ENCODE peak calls at places on chromosomes 2 and 18, in ten cellular contexts. H is fibroblast of mammary gland, L is right atrium auricular region, U is HCT116, K is kidney, S is HepG2, M is Calu3, X is GM23338, Q is left ventricle myocardium inferior, P is astrocyte of the spinal cord. J is an unnamed sample.

GRCh38 chr18:33611525-33612135 is 33.6 kb downstream of the ASXL3 start:
- DNase-seq in H (no peak), L (no peak), U (no peak), K (no peak), S (no peak), M (no peak), X (no peak), Q (no peak), P (no peak), J (no peak)

GRCh38 chr2:107681946-107682345 is 144.7 kb upstream of the RGPD4 start:
- DNase-seq in H (no peak), L (no peak), U (no peak), K (no peak), S (no peak), M (no peak), X (peak), Q (no peak), P (peak), J (no peak)

GRCh38 chr2:136006658-136007057 is 21.2 kb upstream of the DARS1 start:
- DNase-seq in H (no peak), L (no peak), U (no peak), K (no peak), S (no peak), M (no peak), X (peak), Q (no peak), P (no peak), J (no peak)

GRCh38 chr2:173109253-173110188 is 33.9 kb downstream of the MAP3K20 start:
- DNase-seq in H (peak), L (no peak), U (no peak), K (no peak), S (peak), M (no peak), X (no peak), Q (no peak), P (peak), J (no peak)

GRCh38 chr18:62037989-62038778 is 145.4 kb upstream of the RNF152 start:
- DNase-seq in H (peak), L (no peak), U (no peak), K (no peak), S (no peak), M (no peak), X (no peak), Q (no peak), P (peak), J (no peak)

GRCh38 chr2:118061135-118061955 is 26.9 kb upstream of the INSIG2 start:
- DNase-seq in H (peak), L (no peak), U (no peak), K (no peak), S (peak), M (peak), X (peak), Q (no peak), P (peak), J (no peak)

GRCh38 chr2:16218651-16219050 is 278.3 kb downstream of the MYCN start:
- DNase-seq in H (no peak), L (no peak), U (peak), K (no peak), S (peak), M (peak), X (peak), Q (no peak), P (no peak), J (no peak)

GRCh38 chr2:37318401-37318800 is 6.2 kb downstream of the PRKD3 start:
- DNase-seq in H (peak), L (no peak), U (no peak), K (no peak), S (no peak), M (no peak), X (no peak), Q (no peak), P (peak), J (no peak)

GRCh38 chr2:229731916-229732315 is 17.6 kb upstream of the DNER start:
- DNase-seq in H (peak), L (no peak), U (no peak), K (no peak), S (no peak), M (no peak), X (no peak), Q (peak), P (peak), J (no peak)

GRCh38 chr2:28594369-28595108 is 98.7 kb downstream of the PLB1 start:
- DNase-seq in H (peak), L (peak), U (peak), K (peak), S (peak), M (peak), X (peak), Q (peak), P (peak), J (peak)

GRCh38 chr2:197369228-197369945 is 58.8 kb upstream of the ANKRD44 start:
- DNase-seq in H (peak), L (no peak), U (no peak), K (no peak), S (no peak), M (peak), X (no peak), Q (no peak), P (no peak), J (no peak)

GRCh38 chr18:62200121-62200914 is 13.3 kb downstream of the RELCH start:
- DNase-seq in H (no peak), L (no peak), U (no peak), K (no peak), S (no peak), M (no peak), X (no peak), Q (no peak), P (no peak), J (no peak)

GRCh38 chr18:42264467-42264866 is 309.4 kb downstream of the PIK3C3 start:
- DNase-seq in H (no peak), L (no peak), U (no peak), K (no peak), S (no peak), M (no peak), X (no peak), Q (no peak), P (no peak), J (no peak)

GRCh38 chr2:71604709-71605085 is 151.3 kb downstream of the DYSF start:
- DNase-seq in H (no peak), L (peak), U (no peak), K (peak), S (no peak), M (no peak), X (no peak), Q (no peak), P (no peak), J (peak)

GRCh38 chr2:112814278-112814677 is 22.3 kb downstream of the IL1B start:
- DNase-seq in H (no peak), L (no peak), U (no peak), K (no peak), S (peak), M (no peak), X (peak), Q (no peak), P (peak), J (no peak)

GRCh38 chr2:11234309-11234708 is 79.0 kb downstream of the SLC66A3 start:
- DNase-seq in H (peak), L (no peak), U (no peak), K (no peak), S (no peak), M (no peak), X (no peak), Q (no peak), P (no peak), J (no peak)

GRCh38 chr2:240230424-240230945 is 90.0 kb upstream of the OTOS start:
- DNase-seq in H (no peak), L (no peak), U (no peak), K (peak), S (no peak), M (no peak), X (no peak), Q (peak), P (no peak), J (peak)

GRCh38 chr2:240232961-240233890 is 92.8 kb upstream of the OTOS start:
- DNase-seq in H (peak), L (peak), U (peak), K (peak), S (peak), M (peak), X (peak), Q (peak), P (peak), J (peak)

GRCh38 chr2:240231838-240232244 is 91.4 kb upstream of the OTOS start:
- DNase-seq in H (no peak), L (no peak), U (no peak), K (peak), S (no peak), M (no peak), X (no peak), Q (no peak), P (no peak), J (peak)

GRCh38 chr2:240233891-240234502 is 93.5 kb upstream of the OTOS start:
- DNase-seq in H (no peak), L (no peak), U (no peak), K (peak), S (no peak), M (no peak), X (no peak), Q (peak), P (no peak), J (peak)

GRCh38 chr2:240232264-240232915 is 91.9 kb upstream of the OTOS start:
- DNase-seq in H (no peak), L (no peak), U (no peak), K (peak), S (no peak), M (no peak), X (no peak), Q (peak), P (no peak), J (no peak)
- TF ChIP-seq CTCF in H (no peak), L (no peak), U (no peak), K (no peak), S (no peak), M (no peak), X (no peak), Q (no peak), P (no peak), J (no peak)

GRCh38 chr18:54743596-54743995 is 84.7 kb upstream of the RAB27B start:
- DNase-seq in H (no peak), L (no peak), U (no peak), K (no peak), S (no peak), M (no peak), X (no peak), Q (no peak), P (no peak), J (no peak)

GRCh38 chr18:54742120-54742519 is 86.2 kb upstream of the RAB27B start:
- DNase-seq in H (peak), L (no peak), U (no peak), K (no peak), S (no peak), M (no peak), X (no peak), Q (no peak), P (no peak), J (no peak)

GRCh38 chr18:54739476-54739875 is 88.8 kb upstream of the RAB27B start:
- DNase-seq in H (peak), L (no peak), U (no peak), K (no peak), S (no peak), M (no peak), X (no peak), Q (no peak), P (peak), J (no peak)

GRCh38 chr18:54740146-54740844 is 88.0 kb upstream of the RAB27B start:
- DNase-seq in H (peak), L (no peak), U (no peak), K (no peak), S (no peak), M (no peak), X (no peak), Q (no peak), P (peak), J (no peak)

DNA sequence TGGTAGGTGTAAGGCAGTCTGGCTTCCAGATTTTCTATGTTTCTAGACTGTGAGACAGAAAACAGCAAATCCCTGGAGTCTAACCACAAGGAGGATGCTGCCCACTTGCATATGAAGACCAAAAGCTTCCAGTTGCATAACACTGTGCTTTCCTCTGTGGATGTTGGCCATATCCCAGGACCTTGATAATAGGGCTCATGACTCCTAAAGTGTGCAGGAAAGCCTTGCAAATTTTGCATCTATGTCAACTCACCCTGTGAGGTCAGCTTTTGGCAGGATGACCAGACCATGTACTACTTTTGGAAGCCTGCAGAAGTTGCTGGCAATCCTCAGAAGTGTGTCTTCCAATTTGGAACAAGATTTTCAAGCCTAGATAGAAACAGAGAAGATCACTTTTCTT is 85.6 kb upstream of the RAB27B start:
- DNase-seq in H (peak), L (peak), U (no peak), K (peak), S (no peak), M (no peak), X (no peak), Q (peak), P (peak), J (no peak)
- TF ChIP-seq CTCF in H (no peak), L (no peak), U (no peak), K (no peak), S (no peak), M (no peak), X (no peak), Q (no peak), P (no peak), J (no peak)

GRCh38 chr2:19371996-19372582 is 13.7 kb upstream of the OSR1 start:
- DNase-seq in H (no peak), L (no peak), U (no peak), K (no peak), S (no peak), M (no peak), X (no peak), Q (no peak), P (no peak), J (no peak)

GRCh38 chr2:19373352-19373751 is 14.9 kb upstream of the OSR1 start:
- DNase-seq in H (no peak), L (no peak), U (no peak), K (no peak), S (no peak), M (no peak), X (no peak), Q (no peak), P (no peak), J (no peak)

GRCh38 chr2:19367346-19367745 is 8.9 kb upstream of the OSR1 start:
- DNase-seq in H (no peak), L (no peak), U (no peak), K (no peak), S (no peak), M (no peak), X (no peak), Q (no peak), P (no peak), J (no peak)

GRCh38 chr2:19368760-19369159 is 10.3 kb upstream of the OSR1 start:
- DNase-seq in H (no peak), L (no peak), U (no peak), K (no peak), S (no peak), M (no peak), X (no peak), Q (no peak), P (no peak), J (no peak)

DNA sequence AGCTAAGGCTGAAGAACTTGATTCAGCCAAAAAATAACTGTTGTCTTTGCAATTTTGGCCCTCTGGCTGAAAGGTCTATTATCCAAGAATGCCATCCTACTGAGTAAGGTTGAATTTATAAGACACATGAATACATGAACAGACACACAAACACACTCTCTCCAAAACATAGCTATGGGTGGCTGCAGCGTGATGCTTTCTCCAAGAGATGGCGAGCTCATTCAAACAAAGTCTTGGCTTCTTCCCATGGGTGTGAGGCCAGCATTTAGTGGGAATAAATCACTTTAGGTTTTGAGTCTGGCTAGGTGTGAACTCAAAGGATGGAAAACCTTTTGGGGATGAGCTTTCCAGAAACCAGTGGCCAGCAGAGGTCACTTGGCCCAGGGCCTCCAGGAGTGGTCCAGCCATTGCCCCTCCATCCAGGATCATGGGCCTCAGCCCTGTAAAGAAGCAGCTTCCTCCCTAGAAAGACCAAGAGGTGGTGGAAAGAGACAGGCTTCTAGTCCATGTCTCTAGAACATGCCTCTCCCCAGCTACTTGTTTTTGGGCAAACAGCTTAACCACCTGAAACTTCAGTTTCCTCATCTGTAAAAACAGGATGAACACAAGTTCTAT is 11.0 kb upstream of the OSR1 start:
- DNase-seq in H (peak), L (no peak), U (peak), K (no peak), S (peak), M (peak), X (peak), Q (no peak), P (peak), J (no peak)
- TF ChIP-seq CTCF in H (peak), L (peak), U (peak), K (no peak), S (peak), M (peak), X (peak), Q (no peak), P (peak), J (peak)

GRCh38 chr2:180910831-180911665 is 69.4 kb upstream of the UBE2E3 start:
- DNase-seq in H (peak), L (no peak), U (no peak), K (no peak), S (no peak), M (no peak), X (peak), Q (no peak), P (no peak), J (no peak)
- TF ChIP-seq CTCF in H (no peak), L (no peak), U (no peak), K (no peak), S (peak), M (no peak), X (peak), Q (no peak), P (no peak), J (no peak)

DNA sequence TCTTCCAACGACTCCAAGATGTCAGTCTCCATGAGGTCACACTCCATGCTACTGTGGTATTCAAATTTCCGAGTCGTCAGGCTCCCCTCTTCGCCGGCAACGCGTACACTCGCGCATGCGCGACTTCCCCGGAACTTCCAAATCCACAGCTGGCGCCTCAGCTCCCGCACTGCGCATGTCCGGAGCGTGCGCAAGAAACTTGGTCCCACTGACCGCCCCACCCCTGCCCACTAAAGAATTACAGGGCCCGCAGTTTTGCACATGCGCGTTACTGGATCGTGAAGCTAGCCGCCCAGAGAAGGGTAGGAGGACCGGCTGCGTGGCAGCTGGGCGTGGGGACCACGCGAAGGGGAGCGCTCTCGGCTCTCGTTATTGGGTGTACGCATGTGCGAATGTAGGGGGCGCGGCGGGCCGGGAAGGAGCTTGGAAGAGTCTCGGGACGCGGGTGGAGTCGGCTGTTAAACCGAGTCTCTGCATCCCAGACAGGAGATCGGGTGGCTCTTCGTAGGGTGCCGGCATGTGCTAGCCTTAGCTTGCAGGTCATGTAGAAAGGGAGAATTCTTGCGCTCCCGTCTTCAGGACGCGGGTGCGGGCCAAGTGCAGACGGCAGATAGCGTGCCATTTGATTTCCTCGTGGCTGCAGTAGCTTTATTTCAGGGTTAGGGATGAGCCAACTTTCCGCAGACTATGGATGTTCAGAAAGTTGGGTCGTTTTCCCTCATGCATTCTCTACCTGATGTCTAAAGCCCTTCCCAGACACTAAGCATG is at the start of gene FAM98A:
- DNase-seq in H (peak), L (peak), U (peak), K (peak), S (peak), M (peak), X (peak), Q (peak), P (peak), J (peak)
- TF ChIP-seq CTCF in H (no peak), L (peak), U (no peak), K (peak), S (peak), M (no peak), X (peak), Q (peak), P (peak), J (peak)

GRCh38 chr2:234996467-234997270 is 44.9 kb downstream of the SH3BP4 start:
- DNase-seq in H (no peak), L (no peak), U (no peak), K (peak), S (peak), M (peak), X (peak), Q (no peak), P (peak), J (peak)
- TF ChIP-seq CTCF in H (no peak), L (no peak), U (no peak), K (no peak), S (no peak), M (no peak), X (peak), Q (no peak), P (peak), J (peak)

DNA sequence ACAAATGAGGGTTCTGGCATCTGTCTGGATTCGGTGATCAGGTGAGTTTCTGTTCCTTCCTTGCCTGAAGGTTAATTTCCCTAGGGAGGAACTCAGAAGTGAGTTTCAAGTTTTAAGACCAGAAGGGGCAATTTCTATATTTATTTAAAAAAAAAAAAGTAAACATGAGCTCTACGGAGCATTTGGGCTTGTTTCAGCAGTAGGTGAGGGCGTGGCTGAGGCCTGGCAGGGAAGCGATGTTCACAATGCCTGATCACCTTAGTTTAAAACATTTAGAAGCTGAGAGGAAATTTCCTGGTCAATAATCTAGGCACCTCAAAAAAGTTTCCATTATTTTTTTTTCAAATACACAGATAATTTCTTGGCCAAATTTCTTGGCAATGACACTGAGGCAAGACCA is 629.1 kb downstream of the DPP10 start:
- DNase-seq in H (no peak), L (no peak), U (no peak), K (no peak), S (no peak), M (no peak), X (no peak), Q (no peak), P (no peak), J (no peak)
- TF ChIP-seq CTCF in H (no peak), L (no peak), U (no peak), K (no peak), S (no peak), M (no peak), X (no peak), Q (no peak), P (no peak), J (no peak)

DNA sequence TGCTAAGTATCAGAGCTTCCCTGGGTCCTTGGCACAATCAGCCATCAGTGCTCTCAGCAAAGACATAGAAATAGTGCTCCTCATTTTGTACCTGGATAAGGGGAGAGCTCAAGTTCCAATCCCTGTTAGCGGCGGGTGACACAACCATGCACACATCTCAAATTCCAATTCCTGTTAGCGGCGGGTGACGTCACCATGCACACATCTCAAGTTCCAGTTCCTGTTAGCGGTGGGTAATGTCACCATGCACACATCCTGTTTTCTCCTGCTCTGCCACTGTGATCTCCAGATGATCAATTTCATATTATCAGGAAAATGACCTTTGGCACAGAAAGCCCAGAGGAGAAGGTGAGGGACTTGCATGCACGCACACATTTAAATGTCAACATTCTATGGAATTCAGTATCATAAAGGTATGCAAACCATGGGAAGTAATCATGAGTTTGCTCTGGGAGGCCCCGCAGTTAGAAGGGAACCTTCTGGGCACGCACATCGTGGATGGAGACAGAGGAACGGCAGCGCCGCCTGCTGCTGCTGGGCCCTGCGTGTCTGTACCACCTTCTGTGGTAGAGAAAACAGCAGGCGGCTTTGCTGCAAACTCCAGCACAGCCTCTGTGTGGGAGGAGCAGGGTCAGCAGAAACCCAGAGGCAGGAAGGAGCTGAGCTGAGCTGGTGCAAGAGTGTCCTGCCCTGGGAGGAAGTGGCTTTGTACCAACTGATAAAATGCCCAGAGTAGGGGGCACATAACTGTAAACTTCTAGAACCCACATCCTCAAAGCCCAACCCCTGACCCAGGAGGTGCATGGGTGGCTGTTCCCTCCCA is 77.8 kb downstream of the MBP start:
- DNase-seq in H (peak), L (peak), U (no peak), K (peak), S (peak), M (peak), X (peak), Q (peak), P (peak), J (peak)
- TF ChIP-seq CTCF in H (peak), L (peak), U (no peak), K (peak), S (peak), M (peak), X (peak), Q (peak), P (peak), J (peak)

J was measured in osteocyte.